ENCODE peak calls at places on chromosomes 3 and 15, in four cellular contexts. A, X, L and J are unnamed samples.

GRCh38 chr3:38588276-38588971 is 61.1 kb downstream of the SCN5A start:
- DNase-seq in L (no peak), X (peak; percentile 53), A (no peak), J (no peak)

GRCh38 chr3:59326246-59327024 is 276.6 kb upstream of the CFAP20DC start:
- DNase-seq in X (no peak), L (no peak), A (peak; percentile 7), J (no peak)

GRCh38 chr3:42406727-42407450 is 3.5 kb downstream of the LYZL4 start:
- DNase-seq in L (no peak), A (no peak), X (no peak), J (no peak)

GRCh38 chr3:131036200-131036816 is 9.6 kb downstream of the NEK11 start:
- DNase-seq in A (no peak), X (no peak), L (no peak), J (no peak)

GRCh38 chr3:157700405-157700804 is 197.2 kb upstream of the VEPH1 start:
- DNase-seq in L (no peak), X (no peak), A (peak; percentile 7), J (no peak)

GRCh38 chr3:186307594-186307993 is 54.4 kb downstream of the DGKG start:
- DNase-seq in A (peak; percentile 46), X (no peak), L (no peak), J (no peak)

GRCh38 chr3:16174389-16174788 is at the start of gene GALNT15:
- DNase-seq in A (no peak), L (peak; percentile 75), X (peak; percentile 87), J (peak; percentile 38)

GRCh38 chr3:54322354-54322753 is 200.0 kb downstream of the CACNA2D3 start:
- DNase-seq in L (no peak), X (no peak), A (no peak), J (no peak)

GRCh38 chr3:137692803-137693431 is 71.2 kb upstream of the SOX14 start:
- DNase-seq in X (no peak), A (peak; percentile 68), L (peak; percentile 54), J (peak; percentile 71)

GRCh38 chr3:115999598-115999997 is 376.3 kb downstream of the GAP43 start:
- DNase-seq in A (no peak), L (no peak), X (no peak), J (peak; percentile 65)

GRCh38 chr3:57961828-57962447 is 46.3 kb upstream of the FLNB start:
- DNase-seq in X (no peak), A (no peak), L (no peak), J (no peak)

GRCh38 chr15:63969652-63970421 is 76.4 kb downstream of the DAPK2 start:
- DNase-seq in X (no peak), A (no peak), L (no peak), J (no peak)

GRCh38 chr15:100730129-100730528 is 127.7 kb downstream of the ASB7 start:
- DNase-seq in L (peak; percentile 34), A (no peak), X (no peak), J (no peak)

GRCh38 chr3:146125946-146126345 is 35.0 kb downstream of the PLOD2 start:
- DNase-seq in L (no peak), A (no peak), X (no peak), J (no peak)

GRCh38 chr3:114551770-114552526 is 258.1 kb downstream of the TIGIT start:
- DNase-seq in X (no peak), A (no peak), L (no peak), J (no peak)

GRCh38 chr15:29299331-29299730 is 29.7 kb upstream of the NSMCE3 start:
- DNase-seq in L (no peak), A (no peak), X (no peak), J (no peak)

GRCh38 chr3:174153875-174154274 is 705.3 kb upstream of the NAALADL2 start:
- DNase-seq in A (no peak), X (no peak), L (no peak), J (no peak)

GRCh38 chr3:192819001-192819569 is 91.7 kb upstream of the FGF12 start:
- DNase-seq in L (no peak), A (no peak), X (no peak), J (no peak)

GRCh38 chr15:33048255-33048654 is 146.3 kb downstream of the FMN1 start:
- DNase-seq in A (no peak), L (no peak), X (no peak), J (no peak)

GRCh38 chr15:68801572-68802148 is 19.0 kb downstream of the ANP32A start:
- DNase-seq in X (no peak), A (no peak), L (no peak), J (no peak)

GRCh38 chr3:535566-536416 is 339.2 kb downstream of the CHL1 start:
- DNase-seq in A (no peak), L (no peak), X (peak; percentile 24), J (peak; percentile 73)

GRCh38 chr3:42498034-42498433 is 4.4 kb upstream of the VIPR1 start:
- DNase-seq in L (no peak), X (no peak), A (no peak), J (no peak)

GRCh38 chr3:49133226-49133951 is 539 bp upstream of the LAMB2 start:
- DNase-seq in L (peak; percentile 84), A (peak; percentile 79), X (peak; percentile 88), J (peak; percentile 84)

GRCh38 chr3:10926831-10927521 is 65.6 kb upstream of the SLC6A1 start:
- DNase-seq in L (peak; percentile 33), X (no peak), A (no peak), J (no peak)

GRCh38 chr3:14562441-14562840 is 22.3 kb upstream of the GRIP2 start:
- DNase-seq in A (no peak), L (no peak), X (no peak), J (no peak)

GRCh38 chr15:80844011-80844732 is 65.0 kb downstream of the CEMIP start:
- DNase-seq in A (no peak), X (no peak), L (no peak), J (no peak)

GRCh38 chr15:68149059-68149458 is 56.1 kb downstream of the CALML4 start:
- DNase-seq in A (no peak), L (no peak), X (no peak), J (no peak)

GRCh38 chr3:104885214-104885814 is 481.4 kb upstream of the ALCAM start:
- DNase-seq in L (no peak), X (no peak), A (no peak), J (no peak)

GRCh38 chr3:38327335-38328009 is 19.1 kb upstream of the XYLB start:
- DNase-seq in X (no peak), L (no peak), A (no peak), J (no peak)

GRCh38 chr3:128845119-128845518 is 34.3 kb upstream of the ACAD9 start:
- DNase-seq in A (peak; percentile 41), L (no peak), X (no peak), J (peak; percentile 42)

GRCh38 chr3:176769547-176770190 is 427.6 kb downstream of the TBL1XR1 start:
- DNase-seq in X (no peak), A (no peak), L (no peak), J (no peak)

GRCh38 chr3:20047940-20048339 is 7.7 kb downstream of the KAT2B start:
- DNase-seq in X (no peak), L (no peak), A (no peak), J (no peak)

GRCh38 chr3:17639257-17639656 is 103.2 kb downstream of the TBC1D5 start:
- DNase-seq in A (no peak), X (no peak), L (no peak), J (no peak)

GRCh38 chr15:31306036-31306425 is 20.6 kb upstream of the KLF13 start:
- DNase-seq in L (no peak), X (no peak), A (no peak), J (no peak)

GRCh38 chr15:100107151-100107550 is 234.6 kb downstream of the ADAMTS17 start:
- DNase-seq in A (no peak), L (no peak), X (no peak), J (no peak)

GRCh38 chr3:52845157-52845556 is 10.3 kb upstream of the MUSTN1 start:
- DNase-seq in L (no peak), A (no peak), X (peak; percentile 49), J (no peak)

GRCh38 chr3:13335062-13335461 is 85.1 kb downstream of the NUP210 start:
- DNase-seq in L (no peak), X (no peak), A (no peak), J (no peak)

DNA sequence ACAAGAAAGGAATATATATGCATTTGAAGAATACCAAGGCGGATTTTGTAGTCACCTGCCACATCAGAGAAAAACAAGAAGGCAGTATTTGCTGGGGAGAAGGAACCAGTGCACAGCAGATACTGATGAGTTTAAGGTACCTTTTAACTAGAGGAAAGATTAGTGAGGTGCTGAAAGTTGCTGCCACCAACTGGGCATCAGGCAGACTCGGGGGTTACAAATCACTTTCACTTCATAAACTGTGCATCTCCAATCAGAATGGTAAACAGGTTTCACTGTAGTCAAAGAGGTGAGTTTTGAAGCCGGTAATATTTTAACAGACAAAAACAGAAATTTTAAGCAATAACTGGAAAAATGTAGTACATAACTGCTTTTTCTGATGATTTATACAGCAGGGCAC is 4.1 kb downstream of the FBN1 start:
- DNase-seq in X (no peak), L (no peak), A (no peak), J (no peak)
- TF ChIP-seq CTCF in X (peak; percentile 37), L (no peak), A (no peak), J (no peak)

DNA sequence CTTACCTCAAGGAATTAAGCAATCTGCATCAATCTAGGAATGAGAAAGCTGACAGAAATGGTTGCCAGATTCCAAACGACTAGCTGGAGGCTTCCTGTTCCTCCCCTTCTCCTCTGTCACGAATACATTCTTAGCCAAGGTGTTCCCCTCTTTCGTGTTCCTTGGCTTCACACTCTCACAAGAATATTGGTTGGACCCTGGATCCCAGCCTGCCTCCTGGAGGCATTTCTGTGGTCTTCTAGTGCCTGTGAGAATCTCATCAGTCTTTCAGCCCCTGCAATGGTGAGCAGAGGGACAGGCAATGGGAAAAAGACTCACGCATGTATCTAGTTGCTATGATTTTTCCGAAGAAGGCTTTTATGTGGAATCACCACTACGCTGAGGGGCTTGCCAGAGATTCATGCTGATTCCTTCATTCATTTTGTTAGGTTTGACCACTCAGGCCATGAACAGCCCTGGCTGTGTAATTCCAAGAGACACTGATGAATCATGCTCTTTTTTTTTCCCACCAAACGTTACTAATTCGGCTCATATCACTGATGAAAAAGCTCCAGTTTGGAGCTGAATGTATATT is 1.6 kb upstream of the P3H2 start:
- DNase-seq in A (no peak), L (no peak), X (no peak), J (no peak)
- TF ChIP-seq CTCF in A (no peak), L (no peak), X (no peak), J (no peak)

DNA sequence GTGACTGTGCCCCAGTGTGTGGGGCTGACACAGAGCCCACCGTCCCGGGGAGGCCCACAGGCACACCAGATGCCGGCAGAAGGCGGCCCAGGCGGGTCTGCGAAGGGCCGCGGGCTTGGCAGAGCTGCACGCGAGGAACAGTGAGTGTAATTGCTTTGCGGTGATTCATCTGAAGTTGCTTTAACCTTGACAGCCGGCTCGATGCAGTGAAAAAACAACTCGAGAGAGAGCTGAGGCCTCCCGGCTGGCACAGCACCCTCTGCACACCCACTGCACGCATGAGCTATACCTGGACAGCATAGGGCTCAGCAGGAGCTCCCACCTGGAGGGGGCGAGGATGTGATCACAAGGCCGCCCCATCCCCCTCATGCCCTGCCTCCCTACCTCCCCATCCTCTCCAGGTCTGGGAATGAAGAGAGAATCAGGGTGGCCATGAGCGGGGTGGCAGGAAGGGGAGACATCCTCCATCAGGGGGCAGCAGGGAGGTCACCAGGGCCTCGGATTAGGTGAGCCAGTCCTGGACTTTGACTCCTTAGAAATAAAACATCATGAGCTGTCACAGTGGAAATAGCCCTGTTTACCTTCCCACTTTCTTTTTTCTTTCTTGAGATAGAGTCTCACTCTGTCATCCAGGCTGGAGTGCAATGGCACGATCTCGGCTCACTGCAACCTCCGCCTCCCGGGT is 172.6 kb downstream of the MEGF11 start:
- DNase-seq in A (peak; percentile 36), L (no peak), X (no peak), J (peak; percentile 40)
- TF ChIP-seq CTCF in A (no peak), L (no peak), X (no peak), J (no peak)

GRCh38 chr15:75307778-75308390 is 25.2 kb downstream of the GOLGA6D start:
- DNase-seq in X (peak; percentile 31), A (peak; percentile 74), L (no peak), J (peak; percentile 72)
- TF ChIP-seq CTCF in X (peak; percentile 35), A (peak; percentile 31), L (peak; percentile 16), J (peak; percentile 29)

GRCh38 chr3:134425943-134426342 is 51.7 kb upstream of the AMOTL2 start:
- DNase-seq in L (no peak), X (no peak), A (no peak), J (no peak)
- TF ChIP-seq CTCF in L (no peak), X (no peak), A (no peak), J (no peak)